ENCODE peak calls at places on chromosomes 12 and 14, in nine cellular contexts. T is PC-3; G is heart right ventricle; J is sigmoid colon; E is breast epithelium; H is Panc1; I is CD4-positive, alpha-beta memory T cell; F is gastrocnemius medialis; U is AG04450. L is an unnamed sample.
A peak's percentile ranks its signal among the peaks of the same experiment; 100 is the strongest.

GRCh38 chr12:54431911-54432814 is 13.1 kb upstream of the ITGA5 start:
- DNase-seq in H (no peak), U (peak; percentile 16), T (peak; percentile 92), J (peak; percentile 94), E (no peak), F (no peak), I (no peak), G (peak; percentile 68), L (no peak)

GRCh38 chr14:73116079-73116665 is 20.1 kb upstream of the PSEN1 start:
- DNase-seq in T (no peak), F (no peak), E (no peak), G (no peak), U (no peak), H (no peak), J (no peak), I (no peak), L (no peak)

GRCh38 chr12:87272846-87273245 is 756.4 kb downstream of the C12orf50 start:
- DNase-seq in G (no peak), J (no peak), E (no peak), T (no peak), I (no peak), F (no peak), U (no peak), H (no peak), L (no peak)

GRCh38 chr12:2732290-2732689 is 62.5 kb upstream of the FKBP4 start:
- DNase-seq in H (no peak), G (no peak), F (no peak), T (no peak), J (no peak), U (no peak), E (no peak), I (no peak), L (no peak)

GRCh38 chr12:19375888-19376287 is 63.4 kb upstream of the AEBP2 start:
- DNase-seq in J (no peak), T (no peak), G (no peak), H (no peak), F (no peak), E (no peak), I (no peak), U (no peak), L (no peak)

GRCh38 chr14:25011095-25011494 is 38.9 kb downstream of the STXBP6 start:
- DNase-seq in G (no peak), T (no peak), F (no peak), I (no peak), H (no peak), E (no peak), J (no peak), U (no peak), L (no peak)

GRCh38 chr12:8948711-8949524 is 527 bp downstream of the M6PR start:
- DNase-seq in G (no peak), E (no peak), I (no peak), J (no peak), T (peak; percentile 2), H (no peak), U (no peak), F (no peak), L (no peak)

GRCh38 chr12:94731733-94732360 is 81.5 kb upstream of the TMCC3 start:
- DNase-seq in F (no peak), E (no peak), U (no peak), H (no peak), G (no peak), T (peak; percentile 18), J (no peak), I (no peak), L (no peak)

GRCh38 chr14:85788834-85789233 is 258.9 kb downstream of the FLRT2 start:
- DNase-seq in G (no peak), J (no peak), E (no peak), I (no peak), T (no peak), U (no peak), F (no peak), H (no peak), L (no peak)

GRCh38 chr14:79600406-79600805 is 610.9 kb downstream of the DIO2 start:
- DNase-seq in F (no peak), H (no peak), G (no peak), I (no peak), U (no peak), J (no peak), E (no peak), T (no peak), L (no peak)

GRCh38 chr12:104643921-104644669 is 187.3 kb downstream of the CHST11 start:
- DNase-seq in U (no peak), E (no peak), J (no peak), H (no peak), F (no peak), T (no peak), G (no peak), I (peak; percentile 10), L (no peak)

GRCh38 chr14:33207467-33208015 is 268.9 kb downstream of the NPAS3 start:
- DNase-seq in I (no peak), T (no peak), F (no peak), G (no peak), J (no peak), H (no peak), U (no peak), E (no peak), L (no peak)

GRCh38 chr14:73814158-73814557 is 37.5 kb upstream of the PTGR2 start:
- DNase-seq in E (no peak), G (no peak), T (no peak), I (no peak), U (no peak), J (no peak), F (no peak), H (no peak), L (no peak)

GRCh38 chr14:35254736-35255135 is 37.4 kb upstream of the PSMA6 start:
- DNase-seq in G (no peak), E (no peak), J (no peak), I (no peak), H (no peak), T (no peak), F (no peak), U (no peak), L (no peak)

GRCh38 chr14:78595797-78596196 is 425.6 kb downstream of the NRXN3 start:
- DNase-seq in U (no peak), E (no peak), J (no peak), H (no peak), G (no peak), F (no peak), I (no peak), T (peak; percentile 5), L (no peak)

GRCh38 chr14:47555333-47555732 is 120.1 kb downstream of the MDGA2 start:
- DNase-seq in I (no peak), E (no peak), T (no peak), U (no peak), J (no peak), H (no peak), G (no peak), F (no peak), L (no peak)

GRCh38 chr14:54435500-54435981 is 5.6 kb downstream of the CNIH1 start:
- DNase-seq in T (peak; percentile 96), H (no peak), G (no peak), J (no peak), E (no peak), F (no peak), U (no peak), I (no peak), L (no peak)

GRCh38 chr12:91106283-91106682 is 5.0 kb downstream of the LUM start:
- DNase-seq in H (no peak), T (no peak), E (no peak), G (no peak), I (no peak), F (no peak), U (no peak), J (no peak), L (no peak)

GRCh38 chr12:91103101-91103500 is 8.2 kb downstream of the LUM start:
- DNase-seq in H (no peak), G (no peak), J (no peak), T (no peak), I (no peak), F (no peak), U (no peak), E (no peak), L (no peak)

GRCh38 chr12:91108196-91108595 is 3.1 kb downstream of the LUM start:
- DNase-seq in U (no peak), F (no peak), E (no peak), G (no peak), I (no peak), H (no peak), J (no peak), T (no peak), L (no peak)

GRCh38 chr12:91104812-91105466 is 6.4 kb downstream of the LUM start:
- DNase-seq in E (no peak), G (no peak), I (no peak), F (no peak), H (no peak), U (no peak), T (no peak), J (no peak), L (no peak)

DNA sequence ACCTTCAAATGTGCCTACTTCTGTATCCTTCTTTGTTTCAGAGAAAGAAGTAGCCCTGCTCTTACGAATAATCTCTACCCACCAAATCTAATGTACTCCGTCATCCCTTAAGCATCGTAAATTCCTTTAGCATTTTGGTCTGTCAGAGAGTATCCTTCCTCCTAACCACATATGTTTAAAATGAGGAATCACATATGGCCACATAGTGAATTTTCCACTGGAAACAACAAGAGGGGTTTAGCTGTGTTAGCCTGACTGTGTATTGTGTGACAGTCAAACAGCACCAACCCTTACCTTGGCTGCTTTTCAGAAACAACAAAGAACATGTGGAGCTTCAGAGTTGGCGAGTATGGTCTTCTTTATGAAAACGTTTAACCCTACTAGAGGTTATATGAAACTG is 5.5 kb downstream of the LUM start:
- DNase-seq in G (no peak), F (no peak), T (no peak), U (no peak), H (no peak), J (no peak), I (no peak), E (no peak), L (no peak)
- H3K4me3 ChIP-seq in G (no peak overlapping the region), F (no peak overlapping the region), T (no peak overlapping the region), U (no peak overlapping the region), H (no peak overlapping the region), J (no peak overlapping the region), I (no peak overlapping the region), E (peak overlapping the region; percentile 9), L (no peak overlapping the region)

GRCh38 chr14:81447018-81447770 is 47.1 kb upstream of the STON2 start:
- DNase-seq in J (no peak), T (no peak), E (no peak), H (no peak), I (no peak), F (peak; percentile 29), G (no peak), U (no peak), L (no peak)
- H3K27ac ChIP-seq in J (no peak overlapping the region), T (no peak overlapping the region), E (no peak overlapping the region), H (no peak overlapping the region), I (no peak overlapping the region), F (peak overlapping the region; percentile 86), G (no peak overlapping the region), U (no peak overlapping the region), L (no peak overlapping the region)

DNA sequence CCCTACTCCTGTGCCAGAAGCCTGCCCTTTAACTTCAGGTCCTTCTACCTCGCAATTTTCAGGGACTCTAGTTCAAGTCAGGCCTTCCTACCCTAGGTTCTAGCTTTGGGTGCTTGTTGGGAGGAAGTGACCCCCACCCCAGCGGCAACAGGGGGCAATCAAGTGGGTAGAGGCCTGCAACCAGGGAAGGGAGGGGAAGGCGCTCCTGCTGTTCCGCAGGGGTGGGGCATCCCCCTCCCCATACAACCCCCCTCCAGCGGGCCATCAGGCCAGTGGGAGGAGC is 202 bp upstream of the PRPH start:
- DNase-seq in U (no peak), E (no peak), T (no peak), G (no peak), F (no peak), J (no peak), H (no peak), I (no peak), L (no peak)
- H3K4me3 ChIP-seq in U (no peak overlapping the region), E (no peak overlapping the region), T (no peak overlapping the region), G (no peak overlapping the region), F (no peak overlapping the region), J (no peak overlapping the region), H (no peak overlapping the region), I (no peak overlapping the region), L (no peak overlapping the region)

GRCh38 chr14:81402123-81402495 is 2.0 kb upstream of the STON2 start:
- DNase-seq in F (no peak), J (no peak), E (no peak), U (no peak), G (no peak), T (peak; percentile 62), I (no peak), H (no peak), L (no peak)
- H3K27ac ChIP-seq in F (peak overlapping the region; percentile 89), J (no peak overlapping the region), E (peak overlapping the region; percentile 94), U (no peak overlapping the region), G (no peak overlapping the region), T (peak overlapping the region; percentile 99), I (no peak overlapping the region), H (no peak overlapping the region), L (no peak overlapping the region)

L was measured in effector memory CD4-positive, alpha-beta T cell.